ENCODE peak calls at places on chromosomes 1 and 21, in four cellular contexts. One of them, this sample, is unnamed.

GRCh38 chr1:209010831-209011230 is 572.7 kb upstream of the CAMK1G start:
- DNase-seq in sigmoid colon: no peak
- DNase-seq in mesenchymal stem cell: no peak
- DNase-seq in fibroblast of lung: no peak
- DNase-seq in this sample: no peak

GRCh38 chr1:37728416-37728815 is 36.1 kb downstream of the CDCA8 start:
- DNase-seq in sigmoid colon: peak; percentile 6
- DNase-seq in mesenchymal stem cell: no peak
- DNase-seq in fibroblast of lung: no peak
- DNase-seq in this sample: no peak

GRCh38 chr1:58545591-58546519 is 671 bp downstream of the OMA1 start:
- DNase-seq in sigmoid colon: peak; percentile 95
- DNase-seq in mesenchymal stem cell: peak; percentile 85
- DNase-seq in fibroblast of lung: peak; percentile 83
- DNase-seq in this sample: peak; percentile 81

GRCh38 chr1:206878456-206878855 is 13.0 kb downstream of the IL20 start:
- DNase-seq in sigmoid colon: no peak
- DNase-seq in mesenchymal stem cell: no peak
- DNase-seq in fibroblast of lung: no peak
- DNase-seq in this sample: no peak

GRCh38 chr1:30629501-30629900 is 93.9 kb downstream of the MATN1 start:
- DNase-seq in sigmoid colon: peak; percentile 56
- DNase-seq in mesenchymal stem cell: no peak
- DNase-seq in fibroblast of lung: no peak
- DNase-seq in this sample: no peak

GRCh38 chr1:23187637-23188036 is 19.0 kb upstream of the LUZP1 start:
- DNase-seq in sigmoid colon: no peak
- DNase-seq in mesenchymal stem cell: peak; percentile 37
- DNase-seq in fibroblast of lung: no peak
- DNase-seq in this sample: no peak

GRCh38 chr1:183734600-183735036 is 70.3 kb upstream of the RGL1 start:
- DNase-seq in sigmoid colon: peak; percentile 79
- DNase-seq in mesenchymal stem cell: peak; percentile 84
- DNase-seq in fibroblast of lung: peak; percentile 72
- DNase-seq in this sample: peak; percentile 56

GRCh38 chr1:98005326-98006010 is 84.6 kb upstream of the DPYD start:
- DNase-seq in sigmoid colon: no peak
- DNase-seq in mesenchymal stem cell: no peak
- DNase-seq in fibroblast of lung: no peak
- DNase-seq in this sample: no peak

GRCh38 chr1:168082008-168082876 is 54.5 kb downstream of the GPR161 start:
- DNase-seq in sigmoid colon: peak; percentile 83
- DNase-seq in mesenchymal stem cell: peak; percentile 73
- DNase-seq in fibroblast of lung: peak; percentile 75
- DNase-seq in this sample: peak; percentile 79

GRCh38 chr1:35406103-35406502 is 137.6 kb downstream of the ZMYM4 start:
- DNase-seq in sigmoid colon: no peak
- DNase-seq in mesenchymal stem cell: no peak
- DNase-seq in fibroblast of lung: no peak
- DNase-seq in this sample: no peak

GRCh38 chr1:85128296-85128695 is 72.5 kb downstream of the SYDE2 start:
- DNase-seq in sigmoid colon: no peak
- DNase-seq in mesenchymal stem cell: peak; percentile 65
- DNase-seq in fibroblast of lung: peak; percentile 62
- DNase-seq in this sample: no peak

GRCh38 chr1:74396462-74396861 is 115.9 kb downstream of the LRRC53 start:
- DNase-seq in sigmoid colon: no peak
- DNase-seq in mesenchymal stem cell: no peak
- DNase-seq in fibroblast of lung: no peak
- DNase-seq in this sample: no peak

GRCh38 chr1:93597697-93598096 is 83.9 kb downstream of the BCAR3 start:
- DNase-seq in sigmoid colon: peak; percentile 78
- DNase-seq in mesenchymal stem cell: no peak
- DNase-seq in fibroblast of lung: peak; percentile 62
- DNase-seq in this sample: no peak

GRCh38 chr1:228109962-228110488 is 926 bp upstream of the MRPL55 start:
- DNase-seq in sigmoid colon: no peak
- DNase-seq in mesenchymal stem cell: peak; percentile 67
- DNase-seq in fibroblast of lung: no peak
- DNase-seq in this sample: no peak

GRCh38 chr1:48236716-48237470 is 14.4 kb downstream of the SLC5A9 start:
- DNase-seq in sigmoid colon: no peak
- DNase-seq in mesenchymal stem cell: peak; percentile 6
- DNase-seq in fibroblast of lung: peak; percentile 52
- DNase-seq in this sample: peak; percentile 19

GRCh38 chr21:34073032-34073748 is at the start of the genes MRPS6 and SLC5A3:
- DNase-seq in sigmoid colon: peak; percentile 91
- DNase-seq in mesenchymal stem cell: peak; percentile 87
- DNase-seq in fibroblast of lung: peak; percentile 82
- DNase-seq in this sample: peak; percentile 85

GRCh38 chr1:17293681-17294415 is 14.1 kb upstream of the PADI4 start:
- DNase-seq in sigmoid colon: no peak
- DNase-seq in mesenchymal stem cell: no peak
- DNase-seq in fibroblast of lung: no peak
- DNase-seq in this sample: no peak

GRCh38 chr1:89911186-89911976 is 83.5 kb upstream of the ZNF326 start:
- DNase-seq in sigmoid colon: no peak
- DNase-seq in mesenchymal stem cell: peak; percentile 43
- DNase-seq in fibroblast of lung: peak; percentile 47
- DNase-seq in this sample: no peak

GRCh38 chr1:3359346-3360157 is 94.9 kb upstream of the ARHGEF16 start:
- DNase-seq in sigmoid colon: no peak
- DNase-seq in mesenchymal stem cell: no peak
- DNase-seq in fibroblast of lung: no peak
- DNase-seq in this sample: no peak

GRCh38 chr1:9269078-9269501 is 23.6 kb upstream of the SPSB1 start:
- DNase-seq in sigmoid colon: no peak
- DNase-seq in mesenchymal stem cell: no peak
- DNase-seq in fibroblast of lung: no peak
- DNase-seq in this sample: no peak

GRCh38 chr1:18199462-18199861 is 91.9 kb downstream of the IGSF21 start:
- DNase-seq in sigmoid colon: no peak
- DNase-seq in mesenchymal stem cell: no peak
- DNase-seq in fibroblast of lung: no peak
- DNase-seq in this sample: no peak

GRCh38 chr1:37464443-37464842 is 9.9 kb upstream of the ZC3H12A start:
- DNase-seq in sigmoid colon: no peak
- DNase-seq in mesenchymal stem cell: no peak
- DNase-seq in fibroblast of lung: no peak
- DNase-seq in this sample: no peak

GRCh38 chr1:169113613-169114119 is 7.2 kb downstream of the ATP1B1 start:
- DNase-seq in sigmoid colon: no peak
- DNase-seq in mesenchymal stem cell: peak; percentile 94
- DNase-seq in fibroblast of lung: peak; percentile 73
- DNase-seq in this sample: no peak

GRCh38 chr1:93471911-93472310 is 24.0 kb downstream of the FNBP1L start:
- DNase-seq in sigmoid colon: no peak
- DNase-seq in mesenchymal stem cell: peak; percentile 35
- DNase-seq in fibroblast of lung: peak; percentile 88
- DNase-seq in this sample: peak; percentile 39

GRCh38 chr1:12398135-12398450 is 168.3 kb downstream of the VPS13D start:
- DNase-seq in sigmoid colon: no peak
- DNase-seq in mesenchymal stem cell: no peak
- DNase-seq in fibroblast of lung: no peak
- DNase-seq in this sample: no peak

GRCh38 chr1:210915890-210916507 is 217.9 kb downstream of the KCNH1 start:
- DNase-seq in sigmoid colon: no peak
- DNase-seq in mesenchymal stem cell: peak; percentile 37
- DNase-seq in fibroblast of lung: no peak
- DNase-seq in this sample: no peak

GRCh38 chr1:184199036-184199796 is 147.7 kb downstream of the TSEN15 start:
- DNase-seq in sigmoid colon: no peak
- DNase-seq in mesenchymal stem cell: peak; percentile 63
- DNase-seq in fibroblast of lung: no peak
- DNase-seq in this sample: no peak

GRCh38 chr1:170407601-170408000 is 124.4 kb upstream of the GORAB start:
- DNase-seq in sigmoid colon: no peak
- DNase-seq in mesenchymal stem cell: no peak
- DNase-seq in fibroblast of lung: peak; percentile 66
- DNase-seq in this sample: no peak

GRCh38 chr1:169309178-169310166 is 58.1 kb downstream of the NME7 start:
- DNase-seq in sigmoid colon: no peak
- DNase-seq in mesenchymal stem cell: no peak
- DNase-seq in fibroblast of lung: no peak
- DNase-seq in this sample: peak; percentile 45

GRCh38 chr1:6294868-6295556 is 34.1 kb upstream of the GPR153 start:
- DNase-seq in sigmoid colon: no peak
- DNase-seq in mesenchymal stem cell: no peak
- DNase-seq in fibroblast of lung: no peak
- DNase-seq in this sample: no peak

GRCh38 chr1:15155760-15156743 is 2.5 kb downstream of the TMEM51 start:
- DNase-seq in sigmoid colon: no peak
- DNase-seq in mesenchymal stem cell: peak; percentile 77
- DNase-seq in fibroblast of lung: peak; percentile 28
- DNase-seq in this sample: peak; percentile 25

GRCh38 chr1:62356257-62356835 is 37.1 kb upstream of the KANK4 start:
- DNase-seq in sigmoid colon: no peak
- DNase-seq in mesenchymal stem cell: peak; percentile 42
- DNase-seq in fibroblast of lung: peak; percentile 77
- DNase-seq in this sample: peak; percentile 48

GRCh38 chr21:39016740-39017315 is 166.4 kb downstream of the PSMG1 start:
- DNase-seq in sigmoid colon: no peak
- DNase-seq in mesenchymal stem cell: peak; percentile 43
- DNase-seq in fibroblast of lung: no peak
- DNase-seq in this sample: no peak

GRCh38 chr1:52727114-52727586 is 897 bp downstream of the ZYG11B start:
- DNase-seq in sigmoid colon: no peak
- DNase-seq in mesenchymal stem cell: peak; percentile 32
- DNase-seq in fibroblast of lung: no peak
- DNase-seq in this sample: peak; percentile 20

GRCh38 chr1:207404849-207405525 is 49.1 kb upstream of the CR2 start:
- DNase-seq in sigmoid colon: no peak
- DNase-seq in mesenchymal stem cell: peak; percentile 64
- DNase-seq in fibroblast of lung: peak; percentile 85
- DNase-seq in this sample: peak; percentile 58

GRCh38 chr1:192805832-192806323 is 3.0 kb upstream of the RGS2 start:
- DNase-seq in sigmoid colon: no peak
- DNase-seq in mesenchymal stem cell: peak; percentile 96
- DNase-seq in fibroblast of lung: peak; percentile 90
- DNase-seq in this sample: peak; percentile 85

DNA sequence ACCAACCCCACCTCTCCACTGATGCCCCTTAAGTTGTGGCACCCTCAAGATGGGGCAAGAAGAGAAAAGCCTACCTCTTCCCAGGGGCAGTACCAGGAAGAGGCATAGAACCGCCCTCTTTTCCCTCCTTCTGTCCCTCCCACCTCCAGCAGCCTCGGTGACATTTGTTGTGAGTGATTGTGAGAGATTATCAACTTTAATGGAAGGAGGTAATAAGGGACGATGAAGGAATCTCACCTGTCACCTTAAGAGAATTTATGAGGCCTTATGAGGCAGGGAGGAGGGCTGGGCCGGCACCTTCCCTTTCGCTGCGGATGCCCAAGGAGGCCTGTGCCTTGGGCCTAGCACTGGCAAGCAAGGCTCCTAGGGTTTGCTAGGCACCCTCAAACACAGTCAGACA is 1.4 kb upstream of the ADGRB2 start:
- DNase-seq in sigmoid colon: no peak
- DNase-seq in mesenchymal stem cell: no peak
- DNase-seq in fibroblast of lung: no peak
- DNase-seq in this sample: no peak
- H3K4me1 ChIP-seq in sigmoid colon: peaks cover 41% of the 10 kb centered on the region
- H3K4me1 ChIP-seq in mesenchymal stem cell: peaks cover 71% of the 10 kb centered on the region
- H3K4me1 ChIP-seq in fibroblast of lung: peaks cover 16% of the 10 kb centered on the region
- H3K4me1 ChIP-seq in this sample: peaks cover 27% of the 10 kb centered on the region

GRCh38 chr21:46056450-46056903 is 41.4 kb upstream of the COL6A2 start:
- DNase-seq in sigmoid colon: peak; percentile 98
- DNase-seq in mesenchymal stem cell: peak; percentile 88
- DNase-seq in fibroblast of lung: peak; percentile 98
- DNase-seq in this sample: no peak

GRCh38 chr21:46055863-46056281 is 42.0 kb upstream of the COL6A2 start:
- DNase-seq in sigmoid colon: peak; percentile 91
- DNase-seq in mesenchymal stem cell: no peak
- DNase-seq in fibroblast of lung: peak; percentile 71
- DNase-seq in this sample: no peak

GRCh38 chr21:46057710-46058241 is 40.1 kb upstream of the COL6A2 start:
- DNase-seq in sigmoid colon: peak; percentile 70
- DNase-seq in mesenchymal stem cell: no peak
- DNase-seq in fibroblast of lung: no peak
- DNase-seq in this sample: no peak

GRCh38 chr21:46058339-46059145 is 39.4 kb upstream of the COL6A2 start:
- DNase-seq in sigmoid colon: peak; percentile 60
- DNase-seq in mesenchymal stem cell: no peak
- DNase-seq in fibroblast of lung: no peak
- DNase-seq in this sample: no peak

GRCh38 chr21:46057111-46057709 is 40.7 kb upstream of the COL6A2 start:
- DNase-seq in sigmoid colon: peak; percentile 64
- DNase-seq in mesenchymal stem cell: no peak
- DNase-seq in fibroblast of lung: no peak
- DNase-seq in this sample: no peak
- H3K4me1 ChIP-seq in sigmoid colon: peaks cover 62% of the 10 kb centered on the region
- H3K4me1 ChIP-seq in mesenchymal stem cell: peaks cover 32% of the 10 kb centered on the region
- H3K4me1 ChIP-seq in fibroblast of lung: peaks cover 50% of the 10 kb centered on the region
- H3K4me1 ChIP-seq in this sample: no peaks in the 10 kb centered on the region

DNA sequence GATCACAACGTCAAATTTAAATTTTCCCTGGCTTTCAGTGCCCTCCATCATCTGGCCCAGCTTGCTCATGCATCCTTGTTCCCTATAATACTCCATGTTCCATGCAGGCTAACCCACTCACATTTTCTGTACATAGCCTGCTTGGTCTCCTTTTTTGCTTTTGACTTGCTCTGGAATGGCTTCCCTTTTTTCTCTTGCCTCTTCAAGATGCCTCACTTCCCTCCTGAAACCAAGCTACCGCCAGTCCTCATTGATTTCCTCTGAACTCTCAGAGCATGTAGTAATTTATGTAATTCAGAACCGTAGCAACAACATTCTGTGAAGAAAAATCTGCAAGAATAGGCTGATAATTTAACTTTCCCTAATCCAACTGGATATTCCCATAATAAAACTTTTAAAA is 10.3 kb downstream of the CAP1 start:
- DNase-seq in sigmoid colon: no peak
- DNase-seq in mesenchymal stem cell: no peak
- DNase-seq in fibroblast of lung: no peak
- DNase-seq in this sample: no peak
- H3K4me1 ChIP-seq in sigmoid colon: peaks cover 94% of the 10 kb centered on the region
- H3K4me1 ChIP-seq in mesenchymal stem cell: peaks cover 6% of the 10 kb centered on the region
- H3K4me1 ChIP-seq in fibroblast of lung: peaks cover 2% of the 10 kb centered on the region
- H3K4me1 ChIP-seq in this sample: peaks cover 8% of the 10 kb centered on the region

DNA sequence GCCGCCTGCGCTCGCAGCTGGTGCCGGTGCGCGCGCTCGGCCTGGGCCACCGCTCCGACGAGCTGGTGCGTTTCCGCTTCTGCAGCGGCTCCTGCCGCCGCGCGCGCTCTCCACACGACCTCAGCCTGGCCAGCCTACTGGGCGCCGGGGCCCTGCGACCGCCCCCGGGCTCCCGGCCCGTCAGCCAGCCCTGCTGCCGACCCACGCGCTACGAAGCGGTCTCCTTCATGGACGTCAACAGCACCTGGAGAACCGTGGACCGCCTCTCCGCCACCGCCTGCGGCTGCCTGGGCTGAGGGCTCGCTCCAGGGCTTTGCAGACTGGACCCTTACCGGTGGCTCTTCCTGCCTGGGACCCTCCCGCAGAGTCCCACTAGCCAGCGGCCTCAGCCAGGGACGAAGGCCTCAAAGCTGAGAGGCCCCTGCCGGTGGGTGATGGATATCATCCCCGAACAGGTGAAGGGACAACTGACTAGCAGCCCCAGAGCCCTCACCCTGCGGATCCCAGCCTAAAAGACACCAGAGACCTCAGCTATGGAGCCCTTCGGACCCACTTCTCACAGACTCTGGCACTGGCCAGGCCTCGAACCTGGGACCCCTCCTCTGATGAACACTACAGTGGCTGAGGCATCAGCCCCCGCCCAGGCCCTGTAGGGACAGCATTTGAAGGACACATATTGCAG is 3.0 kb downstream of the ARTN start:
- DNase-seq in sigmoid colon: peak; percentile 65
- DNase-seq in mesenchymal stem cell: peak; percentile 56
- DNase-seq in fibroblast of lung: peak; percentile 21
- DNase-seq in this sample: no peak
- H3K4me1 ChIP-seq in sigmoid colon: peaks cover 41% of the 10 kb centered on the region
- H3K4me1 ChIP-seq in mesenchymal stem cell: peaks cover 48% of the 10 kb centered on the region
- H3K4me1 ChIP-seq in fibroblast of lung: peaks cover 9% of the 10 kb centered on the region
- H3K4me1 ChIP-seq in this sample: peaks cover 32% of the 10 kb centered on the region

This sample was measured in A673.